ENCODE peak calls at places on chromosome 12, in seven cellular contexts. K, X, P, U, A, Z and N are unnamed samples. For H3K4me1 and H3K27me3, the result is how much of the 10 kb centered on the place peaks cover.

GRCh38 chr12:66813137-66813867 is 134.4 kb upstream of the GRIP1 start:
- DNase-seq in Z (no peak), A (no peak), X (no peak), P (no peak), U (no peak), K (no peak), N (no peak)

GRCh38 chr12:91307957-91308705 is 125.5 kb upstream of the DCN start:
- DNase-seq in U (no peak), Z (no peak), P (no peak), X (no peak), K (no peak), A (no peak), N (no peak)

GRCh38 chr12:75684678-75685620 is 173.5 kb upstream of the KRR1 start:
- DNase-seq in A (no peak), X (no peak), Z (no peak), K (no peak), P (no peak), U (no peak), N (no peak)

GRCh38 chr12:50894216-50894615 is 51.5 kb downstream of the TMPRSS12 start:
- DNase-seq in A (no peak), P (no peak), K (no peak), X (no peak), Z (no peak), U (no peak), N (no peak)

GRCh38 chr12:87596134-87596533 is 433.1 kb downstream of the C12orf50 start:
- DNase-seq in K (no peak), A (no peak), Z (no peak), U (no peak), X (no peak), P (no peak), N (no peak)

GRCh38 chr12:29304388-29304787 is 76.6 kb downstream of the ERGIC2 start:
- DNase-seq in U (no peak), Z (no peak), A (no peak), P (no peak), X (no peak), K (no peak), N (no peak)

GRCh38 chr12:34599530-34600513 is 577.5 kb downstream of the ALG10 start:
- DNase-seq in Z (peak), P (peak), X (no peak), U (no peak), K (peak), A (no peak), N (peak)

GRCh38 chr12:29591140-29592020 is 93.9 kb upstream of the OVCH1 start:
- DNase-seq in U (no peak), P (no peak), A (no peak), X (no peak), K (no peak), Z (no peak), N (peak)

GRCh38 chr12:4046150-4046845 is 173.1 kb upstream of the PARP11 start:
- DNase-seq in A (no peak), K (no peak), Z (no peak), P (no peak), U (no peak), X (no peak), N (no peak)

GRCh38 chr12:3436496-3437060 is 54.4 kb upstream of the PRMT8 start:
- DNase-seq in P (no peak), U (no peak), X (no peak), K (peak), A (no peak), Z (no peak), N (no peak)

GRCh38 chr12:96502477-96502876 is 13.1 kb downstream of the CFAP54 start:
- DNase-seq in X (no peak), U (no peak), P (no peak), Z (no peak), A (no peak), K (no peak), N (no peak)

DNA sequence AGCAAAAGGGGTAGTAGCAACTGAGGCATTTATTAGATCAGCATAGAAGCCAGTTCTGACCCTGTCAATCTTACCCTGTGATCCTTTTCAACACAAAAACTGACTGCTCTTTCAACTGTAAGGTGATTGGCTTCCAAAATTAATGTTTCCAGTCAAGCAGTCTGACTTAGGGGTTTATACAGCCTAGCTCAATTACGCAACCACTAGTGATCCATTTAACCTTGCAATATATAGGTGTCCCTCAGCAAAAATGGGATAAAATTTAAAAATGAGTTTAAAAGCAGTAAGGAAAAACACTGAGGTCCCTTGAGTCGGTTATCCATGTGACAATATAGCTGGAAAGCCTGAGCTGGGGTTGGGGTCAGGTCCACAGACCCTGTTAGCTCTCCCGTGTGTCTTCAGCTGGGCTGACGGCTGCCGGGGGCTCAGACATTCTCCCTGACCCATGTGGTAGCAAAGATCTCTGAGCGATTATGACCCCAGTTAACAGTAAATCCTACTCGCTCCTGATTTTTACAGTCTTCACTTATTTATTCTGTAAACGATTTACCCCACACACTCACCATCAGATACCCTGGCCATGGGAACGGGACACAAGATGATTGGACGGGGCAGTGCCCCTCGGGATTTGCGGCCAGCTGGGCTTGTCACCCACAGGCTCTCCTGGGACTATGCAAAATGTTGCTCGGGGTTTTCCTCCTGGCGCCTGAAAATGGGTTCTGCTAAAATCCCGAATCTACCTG is 16.6 kb downstream of the ADGRD1 start:
- DNase-seq in K (peak), Z (no peak), A (no peak), P (no peak), X (no peak), U (no peak), N (no peak)
- H3K4me1 ChIP-seq in K (under half), Z (under half), A (under half), P (under half), X (under half), U (under half), N (under half)

DNA sequence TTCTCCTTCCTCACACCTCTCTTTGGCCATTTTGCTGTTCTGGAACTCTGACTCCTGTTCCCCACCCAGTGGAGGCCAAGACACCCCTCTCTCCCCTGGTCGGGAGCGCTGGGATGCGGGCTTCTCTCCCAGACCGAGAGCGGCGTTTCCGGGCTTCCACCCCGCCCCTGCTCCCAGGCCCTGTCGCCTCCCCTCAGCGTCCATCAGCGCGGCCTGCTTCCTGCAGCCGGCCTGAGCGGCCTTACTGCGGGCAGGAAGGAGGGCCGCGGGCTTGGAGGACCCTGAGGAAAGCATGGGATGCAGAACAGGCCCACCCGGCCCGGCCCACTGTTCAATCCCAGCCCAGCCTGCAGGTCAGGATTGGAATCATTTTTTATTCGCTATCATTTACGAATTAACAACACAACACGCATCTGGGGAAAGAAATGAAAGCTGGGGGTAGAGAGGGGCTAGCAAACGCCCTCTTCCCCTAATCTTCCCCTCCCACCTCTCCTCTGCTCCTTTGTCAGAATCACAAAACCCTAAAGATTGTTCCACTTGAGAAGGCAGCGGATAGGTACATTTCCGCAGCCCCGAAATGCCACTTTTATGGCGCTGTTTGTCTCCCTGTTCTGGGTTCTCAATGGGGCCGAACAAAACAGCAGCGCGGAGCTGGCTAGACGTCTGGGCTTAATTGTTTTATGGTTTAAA is 3.8 kb upstream of the HOXC8 start:
- DNase-seq in A (no peak), X (no peak), P (peak), U (no peak), K (no peak), Z (no peak), N (no peak)
- H3K27me3 ChIP-seq in A (under half), X (half or more), P (half or more), U (half or more), K (half or more), Z (under half), N (under half)

DNA sequence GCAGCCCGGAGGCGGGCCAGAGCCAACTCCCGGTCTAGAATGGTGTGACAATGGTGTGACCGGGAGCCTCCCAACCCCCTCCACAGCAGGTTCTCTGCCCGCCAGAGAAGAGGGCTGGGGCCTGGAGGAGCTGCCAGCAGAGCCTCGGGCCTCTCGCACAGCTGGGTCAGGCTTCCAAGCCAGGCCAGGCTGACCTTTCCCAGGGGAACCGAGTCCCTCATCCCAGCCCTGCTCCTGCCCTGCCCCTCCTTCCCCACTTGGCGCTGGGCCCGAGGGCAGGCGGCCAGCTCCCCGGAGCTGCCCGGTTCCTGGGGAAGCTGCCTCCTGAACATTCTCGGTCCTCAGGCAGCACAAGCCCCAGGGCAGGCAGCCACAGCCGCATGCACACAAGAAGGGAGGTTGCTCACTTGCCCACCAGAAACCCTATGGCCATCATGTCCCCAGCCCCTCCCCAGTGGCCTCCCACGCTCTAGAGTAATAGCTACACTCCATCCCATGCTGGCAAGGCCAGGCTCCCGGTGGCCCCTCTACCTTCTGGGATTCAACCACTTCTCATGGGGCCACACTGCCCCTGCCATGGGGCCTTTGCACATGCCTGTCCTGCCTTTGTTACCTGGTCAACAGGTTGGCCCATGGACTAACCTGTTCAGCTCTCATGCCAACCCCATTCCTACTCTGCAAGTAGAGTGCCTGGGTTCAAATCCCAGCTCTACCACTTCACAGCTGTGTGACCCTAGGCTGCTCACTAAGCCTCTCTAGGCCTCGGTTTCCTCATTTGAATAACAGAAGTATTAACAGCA is 98.3 kb downstream of the RFLNA start:
- DNase-seq in U (no peak), Z (peak), K (peak), P (peak), A (no peak), X (no peak), N (peak)
- H3K4me1 ChIP-seq in U (under half), Z (under half), K (half or more), P (half or more), A (under half), X (under half), N (half or more)

GRCh38 chr12:48999371-49000131 is at the start of gene DDN:
- DNase-seq in K (no peak), X (peak), P (peak), Z (no peak), A (peak), U (no peak), N (peak)
- H3K27me3 ChIP-seq in K (under half), X (under half), P (under half), Z (under half), A (under half), U (under half), N (under half)

DNA sequence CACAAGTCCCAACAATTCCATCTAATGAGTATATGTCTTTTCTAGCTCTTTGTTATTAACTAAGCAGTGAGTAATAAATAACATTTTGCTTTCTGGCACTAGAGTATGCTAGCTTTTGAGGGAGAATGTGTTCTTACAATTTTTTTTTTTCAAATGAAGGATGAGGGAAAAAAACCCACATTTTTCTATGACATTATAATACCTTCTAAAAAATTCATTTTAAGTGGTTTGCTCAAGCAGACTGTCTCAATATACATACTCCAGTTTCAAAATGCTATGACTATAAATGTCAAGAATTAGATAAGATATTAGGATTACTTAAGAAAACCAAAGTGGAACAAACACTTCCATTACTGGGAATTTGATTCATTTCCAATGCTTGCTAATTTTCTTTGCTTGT is 394.6 kb downstream of the C12orf75 start:
- DNase-seq in U (no peak), Z (no peak), P (no peak), A (no peak), X (no peak), K (no peak), N (no peak)
- H3K4me1 ChIP-seq in U (under half), Z (under half), P (under half), A (under half), X (under half), K (under half), N (under half)

GRCh38 chr12:107109726-107110518 is 16.6 kb upstream of the CRY1 start:
- DNase-seq in K (no peak), A (no peak), P (no peak), U (no peak), Z (no peak), X (no peak), N (no peak)

GRCh38 chr12:107107381-107107780 is 14.0 kb upstream of the CRY1 start:
- DNase-seq in Z (no peak), A (no peak), P (no peak), X (no peak), K (no peak), U (no peak), N (no peak)

GRCh38 chr12:107111314-107111713 is 18.0 kb upstream of the CRY1 start:
- DNase-seq in X (no peak), K (no peak), P (no peak), U (no peak), A (no peak), Z (no peak), N (no peak)

GRCh38 chr12:107110519-107110859 is 17.1 kb upstream of the CRY1 start:
- DNase-seq in A (no peak), K (no peak), Z (no peak), X (no peak), P (no peak), U (no peak), N (no peak)

DNA sequence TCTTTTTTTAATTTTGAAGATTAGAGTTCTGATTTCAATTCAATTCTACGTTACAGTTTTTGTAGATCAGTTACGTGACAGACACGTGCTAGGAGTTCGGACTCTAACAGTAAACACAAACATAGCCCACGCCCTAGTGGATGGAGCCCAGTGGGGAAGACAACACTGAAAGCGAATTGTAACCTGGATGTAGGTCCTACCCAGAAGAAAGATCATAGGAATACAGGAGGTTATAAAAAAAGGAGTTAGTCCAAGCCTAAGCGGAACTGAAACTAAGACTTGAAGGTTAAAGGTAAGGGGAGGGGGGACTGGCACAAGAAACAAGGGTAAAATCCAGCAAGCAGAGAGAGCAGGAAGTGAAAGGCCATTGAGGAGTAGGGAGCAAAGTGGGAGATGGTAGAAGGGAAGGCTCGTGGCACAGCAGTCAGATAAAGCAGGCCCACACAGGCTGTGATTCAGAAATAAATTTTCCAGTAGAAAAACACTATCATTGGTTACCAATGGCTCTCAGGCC is 15.7 kb upstream of the CRY1 start:
- DNase-seq in X (no peak), P (no peak), A (no peak), U (no peak), Z (no peak), K (no peak), N (no peak)
- H3K27me3 ChIP-seq in X (under half), P (under half), A (under half), U (under half), Z (under half), K (under half), N (under half)

GRCh38 chr12:108770963-108771362 is 39.6 kb upstream of the CORO1C start:
- DNase-seq in A (no peak), P (no peak), U (no peak), Z (no peak), X (no peak), K (no peak), N (no peak)

GRCh38 chr12:108773798-108774788 is 42.8 kb upstream of the CORO1C start:
- DNase-seq in P (peak), Z (peak), K (peak), X (no peak), U (no peak), A (no peak), N (peak)

GRCh38 chr12:108772247-108772646 is 40.9 kb upstream of the CORO1C start:
- DNase-seq in Z (no peak), X (no peak), K (no peak), U (no peak), A (no peak), P (no peak), N (peak)

GRCh38 chr12:108770269-108770829 is 39.0 kb upstream of the CORO1C start:
- DNase-seq in K (no peak), A (no peak), X (no peak), Z (no peak), P (peak), U (no peak), N (no peak)

DNA sequence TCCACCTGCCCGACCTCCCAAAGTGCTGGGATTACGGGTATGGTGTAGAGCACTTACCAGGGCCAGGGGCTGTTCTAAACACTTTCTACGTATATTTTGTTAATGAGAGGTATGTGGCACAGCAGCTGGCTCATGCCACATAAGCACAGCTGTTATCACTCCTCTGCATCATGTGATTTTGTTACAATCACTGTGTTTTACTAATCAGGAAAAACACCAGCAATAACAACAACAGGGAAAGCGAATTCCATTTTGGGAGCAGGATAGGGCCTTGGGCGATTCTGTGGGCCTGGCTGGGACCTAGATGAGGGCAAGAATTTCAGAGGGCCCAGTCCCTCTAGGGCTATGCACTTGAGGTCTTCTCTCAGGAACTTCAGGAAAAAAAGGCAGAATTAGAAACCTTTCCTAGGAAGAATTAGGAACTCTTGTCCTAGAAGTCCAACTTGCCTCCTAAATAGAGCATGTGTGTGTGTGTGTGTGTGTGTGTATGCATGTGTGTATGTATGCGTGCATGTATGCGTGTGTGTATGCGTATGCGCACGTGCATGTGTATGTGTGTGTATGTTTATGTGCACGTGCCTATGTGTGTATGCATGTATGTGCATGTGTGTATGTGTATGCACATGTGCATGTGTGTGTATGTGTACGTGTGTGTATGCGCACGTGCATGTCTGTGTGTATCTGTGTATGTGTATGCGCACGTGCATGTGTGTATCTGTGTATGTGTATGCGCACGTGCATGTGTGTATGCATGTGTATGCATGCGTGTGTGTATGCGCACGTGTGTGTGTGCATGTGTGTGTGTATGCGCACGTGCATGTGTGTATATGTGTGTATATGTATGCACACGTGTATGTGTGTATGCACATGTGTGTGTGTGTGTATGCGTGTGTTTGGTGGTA is 41.8 kb upstream of the CORO1C start:
- DNase-seq in P (no peak), A (no peak), Z (no peak), X (no peak), K (no peak), U (no peak), N (no peak)
- H3K4me1 ChIP-seq in P (under half), A (under half), Z (under half), X (under half), K (under half), U (under half), N (under half)

GRCh38 chr12:132386926-132387497 is 57.6 kb upstream of the GALNT9 start:
- DNase-seq in X (no peak), P (peak), K (peak), U (no peak), Z (no peak), A (no peak), N (no peak)
- H3K27me3 ChIP-seq in X (under half), P (under half), K (under half), U (under half), Z (under half), A (under half), N (under half)